ENCODE peak calls at places on chromosome 17, in five cellular contexts. G, Z, M, U and C are unnamed samples.

GRCh38 chr17:78421534-78422266 is 43.3 kb downstream of the PGS1 start:
- DNase-seq in G (peak; percentile 81), Z (peak; percentile 43), M (peak; percentile 80), U (peak; percentile 91), C (peak; percentile 79)

GRCh38 chr17:45172232-45172540 is 10.5 kb downstream of the HEXIM2 start:
- DNase-seq in G (no peak), Z (no peak), M (no peak), U (no peak), C (no peak)

GRCh38 chr17:18280766-18281165 is 20.3 kb downstream of the MIEF2 start:
- DNase-seq in G (no peak), Z (no peak), M (no peak), U (no peak), C (no peak)

GRCh38 chr17:50576864-50577263 is 16.3 kb downstream of the CACNA1G start:
- DNase-seq in G (no peak), Z (no peak), M (no peak), U (no peak), C (no peak)

GRCh38 chr17:72705905-72706395 is 386.5 kb downstream of the SLC39A11 start:
- DNase-seq in G (no peak), Z (no peak), M (no peak), U (no peak), C (no peak)

GRCh38 chr17:46011711-46012505 is 12.9 kb downstream of the STH start:
- DNase-seq in G (no peak), Z (no peak), M (no peak), U (no peak), C (peak; percentile 33)

GRCh38 chr17:68777856-68778694 is 176.9 kb upstream of the FAM20A start:
- DNase-seq in G (peak; percentile 60), Z (no peak), M (no peak), U (no peak), C (no peak)

GRCh38 chr17:63140255-63140654 is 174.2 kb downstream of the TANC2 start:
- DNase-seq in G (peak; percentile 10), Z (no peak), M (no peak), U (no peak), C (no peak)

GRCh38 chr17:33901085-33901484 is 354.0 kb upstream of the CCL2 start:
- DNase-seq in G (no peak), Z (no peak), M (no peak), U (no peak), C (no peak)

GRCh38 chr17:78315355-78316114 is 44.3 kb downstream of the SOCS3 start:
- DNase-seq in G (peak; percentile 65), Z (peak; percentile 94), M (peak; percentile 91), U (peak; percentile 94), C (no peak)

DNA sequence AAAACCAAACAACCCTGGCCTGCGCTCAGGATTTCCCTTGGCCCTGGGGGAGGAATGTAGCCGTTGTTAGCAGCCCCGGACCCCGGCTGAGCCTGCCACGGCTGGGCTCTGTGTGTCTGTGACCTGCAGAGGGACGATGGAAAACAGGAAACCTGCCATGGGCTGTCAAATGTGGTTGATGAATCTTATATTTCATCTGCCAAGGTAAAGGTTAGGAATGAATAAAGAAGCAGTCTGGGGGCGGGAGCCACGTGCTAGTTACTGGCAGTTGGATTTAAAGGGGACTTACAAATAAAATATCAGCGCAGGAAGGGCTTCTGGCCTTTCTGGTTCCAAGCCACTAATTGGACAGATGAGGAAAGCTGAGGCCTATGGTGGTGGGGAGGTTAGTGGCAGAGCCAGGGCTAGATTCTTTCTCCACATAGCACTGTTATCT is at the start of gene KRT23:
- DNase-seq in G (peak; percentile 16), Z (peak; percentile 53), M (no peak), U (no peak), C (no peak)
- H3K4me3 ChIP-seq in G (no peak within 1 kb of the TSS), Z (no peak within 1 kb of the TSS), M (no peak within 1 kb of the TSS), U (no peak within 1 kb of the TSS), C (no peak within 1 kb of the TSS)

GRCh38 chr17:7650509-7651096 is at the start of gene ATP1B2:
- DNase-seq in G (peak; percentile 84), Z (peak; percentile 20), M (peak; percentile 85), U (peak; percentile 59), C (peak; percentile 73)

GRCh38 chr17:7654832-7655540 is 4.3 kb downstream of the ATP1B2 start:
- DNase-seq in G (no peak), Z (no peak), M (no peak), U (no peak), C (no peak)

GRCh38 chr17:7651097-7651958 is 602 bp downstream of the ATP1B2 start:
- DNase-seq in G (peak; percentile 18), Z (no peak), M (peak; percentile 79), U (no peak), C (no peak)

GRCh38 chr17:7652659-7653343 is 2.1 kb downstream of the ATP1B2 start:
- DNase-seq in G (no peak), Z (no peak), M (peak; percentile 64), U (no peak), C (no peak)

GRCh38 chr17:7651959-7652658 is 1.4 kb downstream of the ATP1B2 start:
- DNase-seq in G (no peak), Z (no peak), M (no peak), U (no peak), C (no peak)
- H3K4me3 ChIP-seq in G (no peak overlapping the region), Z (no peak overlapping the region), M (peak overlapping the region; percentile 44), U (peak overlapping the region; percentile 59), C (no peak overlapping the region)

GRCh38 chr17:42670199-42670924 is 6.4 kb downstream of the PLEKHH3 start:
- DNase-seq in G (no peak), Z (no peak), M (no peak), U (no peak), C (no peak)
- H3K4me3 ChIP-seq in G (no peak overlapping the region), Z (no peak overlapping the region), M (no peak overlapping the region), U (no peak overlapping the region), C (no peak overlapping the region)

DNA sequence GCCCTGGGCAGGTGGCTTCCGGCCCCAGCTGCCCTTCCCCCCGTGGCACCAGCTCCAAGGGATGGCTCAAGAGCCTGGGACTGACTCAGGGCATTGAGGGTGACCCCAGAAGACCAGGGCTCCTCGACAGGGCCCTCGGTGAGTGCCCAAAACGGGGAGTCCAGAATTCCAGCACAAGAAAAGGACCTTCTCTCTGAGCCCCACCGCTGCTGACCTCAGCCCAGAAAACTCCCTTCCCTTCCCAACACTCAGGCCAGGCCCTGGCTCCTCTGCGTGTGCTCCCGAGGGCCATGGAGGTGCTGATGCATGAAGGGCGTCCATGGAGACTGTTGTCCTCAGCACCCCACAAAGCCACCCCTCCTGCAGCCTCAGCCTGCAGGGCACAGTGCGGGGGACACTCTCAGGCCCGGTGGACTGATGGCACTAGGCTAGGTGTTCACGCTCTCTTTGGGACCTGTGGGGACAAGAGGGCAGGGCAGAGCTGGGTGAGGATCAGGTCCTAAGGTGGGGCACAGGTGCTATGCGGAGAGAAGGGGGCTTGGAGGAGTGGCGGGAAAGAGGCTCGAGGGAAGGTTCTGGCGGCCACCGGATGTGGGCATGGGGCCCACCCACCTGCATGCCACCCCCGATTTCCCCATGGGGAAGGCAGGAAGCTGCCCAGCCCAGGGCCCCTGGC is 4.3 kb upstream of the TSPOAP1 start:
- DNase-seq in G (no peak), Z (no peak), M (no peak), U (no peak), C (peak; percentile 57)
- H3K4me3 ChIP-seq in G (no peak overlapping the region), Z (no peak overlapping the region), M (no peak overlapping the region), U (no peak overlapping the region), C (no peak overlapping the region)